ENCODE peak calls at places on chromosomes 13 and 19, in seven cellular contexts. Z is K562; B is aorta; O is effector memory CD4-positive, alpha-beta T cell; Q is HepG2; S is transverse colon; R is PC-3. P is an unnamed sample.

GRCh38 chr13:26247011-26247410 is 6.9 kb upstream of the CDK8 start:
- DNase-seq in Z (no peak), R (no peak), B (no peak), S (no peak), Q (no peak), O (no peak), P (no peak)

GRCh38 chr13:94595006-94595942 is 678 bp downstream of the TGDS start:
- DNase-seq in S (peak; percentile 29), R (peak; percentile 12), Z (peak; percentile 30), O (peak; percentile 2), B (peak; percentile 70), Q (no peak), P (peak; percentile 36)

GRCh38 chr19:34274284-34274826 is 20.0 kb downstream of the GARRE1 start:
- DNase-seq in O (no peak), R (no peak), S (no peak), Q (no peak), B (no peak), Z (no peak), P (no peak)

GRCh38 chr19:12788682-12789097 is 2.6 kb upstream of the JUNB start:
- DNase-seq in B (peak; percentile 94), R (peak; percentile 63), Q (peak; percentile 41), S (peak; percentile 89), Z (peak; percentile 79), O (peak; percentile 51), P (peak; percentile 88)

GRCh38 chr19:54790711-54791110 is 12.7 kb upstream of the KIR2DL4 start:
- DNase-seq in Z (no peak), O (no peak), B (no peak), S (no peak), R (no peak), Q (no peak), P (no peak)

GRCh38 chr13:52651880-52652169 is 811 bp upstream of the SUGT1 start:
- DNase-seq in Z (no peak), B (no peak), R (no peak), Q (no peak), O (no peak), S (no peak), P (no peak)

GRCh38 chr13:39506559-39507390 is 96.2 kb downstream of the LHFPL6 start:
- DNase-seq in Q (no peak), R (peak; percentile 29), S (no peak), B (no peak), Z (no peak), O (no peak), P (no peak)

GRCh38 chr13:114285166-114285808 is 3.9 kb downstream of the UPF3A start:
- DNase-seq in O (no peak), S (no peak), Z (no peak), Q (no peak), R (peak; percentile 33), B (no peak), P (no peak)

GRCh38 chr19:58516964-58517833 is 2.4 kb downstream of the ZBTB45 start:
- DNase-seq in B (no peak), S (no peak), Q (no peak), O (no peak), R (no peak), Z (no peak), P (peak; percentile 67)

GRCh38 chr19:8004723-8005513 is 523 bp downstream of the ELAVL1 start:
- DNase-seq in R (peak; percentile 19), Z (peak; percentile 38), O (peak; percentile 6), S (no peak), Q (no peak), B (no peak), P (peak; percentile 84)

GRCh38 chr13:66224644-66225043 is 1005.5 kb downstream of the PCDH9 start:
- DNase-seq in Z (no peak), S (no peak), Q (no peak), O (no peak), B (no peak), R (no peak), P (peak; percentile 26)

GRCh38 chr19:18232540-18233223 is 6.4 kb upstream of the PDE4C start:
- DNase-seq in Z (peak; percentile 74), O (no peak), R (no peak), Q (no peak), B (no peak), S (no peak), P (peak; percentile 95)

GRCh38 chr19:15316498-15316897 is 15.8 kb downstream of the BRD4 start:
- DNase-seq in Z (no peak), B (no peak), Q (no peak), R (no peak), O (no peak), S (no peak), P (no peak)

GRCh38 chr19:15913830-15914229 is 16.0 kb upstream of the CYP4F2 start:
- DNase-seq in Q (no peak), S (no peak), R (no peak), Z (no peak), B (no peak), O (no peak), P (no peak)

GRCh38 chr13:94559201-94559795 is 36.7 kb downstream of the TGDS start:
- DNase-seq in O (no peak), Q (no peak), B (no peak), R (no peak), Z (no peak), S (no peak), P (no peak)

GRCh38 chr19:38653028-38653571 is 5.7 kb downstream of the ACTN4 start:
- DNase-seq in O (no peak), B (no peak), Z (no peak), R (no peak), Q (peak; percentile 85), S (peak; percentile 78), P (no peak)
- H3K4me3 ChIP-seq in O (no peak overlapping the region), B (no peak overlapping the region), Z (no peak overlapping the region), R (peak overlapping the region; percentile 40), Q (peak overlapping the region; percentile 49), S (peak overlapping the region; percentile 19), P (no peak overlapping the region)

DNA sequence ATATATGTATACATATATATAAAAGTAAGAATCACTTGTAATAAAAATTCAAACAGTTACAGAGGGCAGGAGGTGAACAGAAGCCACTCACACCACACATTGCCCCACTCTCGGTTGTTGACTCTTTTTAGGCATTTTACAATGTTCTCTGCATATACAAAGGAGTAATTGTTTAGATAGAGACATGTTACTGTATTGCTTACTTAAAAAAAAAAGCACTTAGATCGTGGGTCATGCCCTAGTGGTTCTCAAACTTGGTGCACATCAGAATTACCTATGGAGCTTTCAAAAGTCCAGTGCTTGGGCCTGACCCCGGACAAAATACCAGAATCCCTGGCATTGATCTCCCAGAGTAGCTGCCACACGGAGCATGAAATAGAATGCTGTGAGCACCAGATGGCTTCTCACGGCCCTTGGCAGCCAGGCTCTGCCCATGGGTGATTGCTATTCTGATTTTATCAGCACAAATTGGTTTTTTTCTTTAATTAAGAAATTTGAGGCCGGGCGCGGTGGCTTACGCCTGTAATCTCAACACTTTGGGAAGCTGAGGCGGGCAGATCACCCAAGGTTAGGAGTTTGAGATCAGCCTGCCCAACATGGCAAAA is 20.0 kb downstream of the ACP7 start:
- DNase-seq in S (no peak), Q (peak; percentile 42), R (no peak), Z (no peak), B (no peak), O (no peak), P (no peak)
- H3K27me3 ChIP-seq in S (peaks cover 18% of the 10 kb centered on the region), Q (no peaks in the 10 kb centered on the region), R (no peaks in the 10 kb centered on the region), Z (peaks cover 39% of the 10 kb centered on the region), B (no peaks in the 10 kb centered on the region), O (no peaks in the 10 kb centered on the region), P (no peaks in the 10 kb centered on the region)

DNA sequence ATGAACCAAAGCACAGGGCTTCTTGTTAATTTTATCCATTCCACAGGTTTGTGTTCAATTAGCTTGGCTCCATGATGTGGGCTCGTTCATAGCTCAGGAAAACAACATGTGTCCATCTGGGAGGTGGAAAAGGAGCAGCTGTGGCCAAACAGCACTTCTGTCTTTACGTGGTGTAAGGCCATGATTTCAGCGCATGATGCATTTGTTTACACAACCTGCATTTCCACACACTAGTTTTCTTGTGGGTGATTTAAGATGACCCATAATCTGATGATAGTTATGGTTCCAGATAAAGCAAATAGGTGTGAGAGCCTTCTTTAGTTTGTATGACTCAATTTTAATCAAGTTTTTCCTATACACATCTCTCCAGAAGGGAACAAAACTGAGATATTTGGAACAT is 101.7 kb downstream of the TNFRSF19 start:
- DNase-seq in S (no peak), Z (no peak), O (no peak), Q (no peak), B (no peak), R (peak; percentile 43), P (no peak)
- H3K36me3 ChIP-seq in S (no peaks in the 10 kb centered on the region), Z (no peaks in the 10 kb centered on the region), O (no peaks in the 10 kb centered on the region), Q (peaks cover 18% of the 10 kb centered on the region), B (no peaks in the 10 kb centered on the region), R (no peaks in the 10 kb centered on the region), P (no peaks in the 10 kb centered on the region)

DNA sequence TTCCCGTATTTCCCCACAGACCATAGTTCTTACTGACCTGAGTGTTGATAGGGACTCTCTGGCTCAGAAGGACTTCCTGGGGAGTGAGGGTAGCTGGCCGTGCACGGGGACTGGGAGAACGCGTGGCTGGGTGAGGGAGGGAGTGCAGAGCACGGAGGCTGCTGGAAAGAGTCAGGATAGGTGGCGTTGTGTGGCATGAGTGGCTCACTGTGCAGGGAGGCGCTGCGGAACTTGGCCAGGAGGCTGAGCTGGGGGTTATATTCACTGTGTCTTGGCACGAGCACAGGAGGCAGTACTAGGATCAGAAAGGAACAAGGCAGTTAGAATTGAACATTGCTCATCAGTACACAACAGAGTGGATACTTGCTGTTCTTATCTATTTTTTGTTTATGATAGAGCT is 47.4 kb downstream of the SMAD9 start:
- DNase-seq in B (no peak), Z (no peak), O (no peak), Q (no peak), S (peak; percentile 26), R (no peak), P (peak; percentile 43)
- H3K4me3 ChIP-seq in B (no peak overlapping the region), Z (no peak overlapping the region), O (no peak overlapping the region), Q (no peak overlapping the region), S (no peak overlapping the region), R (no peak overlapping the region), P (no peak overlapping the region)

GRCh38 chr19:51136891-51137551 is 5.1 kb upstream of the SIGLEC7 start:
- DNase-seq in R (no peak), Q (no peak), S (no peak), B (no peak), O (no peak), Z (peak; percentile 28), P (no peak)

GRCh38 chr19:51137812-51138425 is 4.2 kb upstream of the SIGLEC7 start:
- DNase-seq in B (peak; percentile 52), R (no peak), Z (no peak), O (no peak), S (no peak), Q (no peak), P (no peak)

GRCh38 chr19:51139299-51140018 is 2.6 kb upstream of the SIGLEC7 start:
- DNase-seq in B (no peak), S (no peak), Q (no peak), O (no peak), Z (no peak), R (no peak), P (no peak)

GRCh38 chr19:51140441-51140840 is 1.7 kb upstream of the SIGLEC7 start:
- DNase-seq in Z (no peak), B (no peak), R (no peak), O (no peak), S (no peak), Q (no peak), P (peak; percentile 86)

DNA sequence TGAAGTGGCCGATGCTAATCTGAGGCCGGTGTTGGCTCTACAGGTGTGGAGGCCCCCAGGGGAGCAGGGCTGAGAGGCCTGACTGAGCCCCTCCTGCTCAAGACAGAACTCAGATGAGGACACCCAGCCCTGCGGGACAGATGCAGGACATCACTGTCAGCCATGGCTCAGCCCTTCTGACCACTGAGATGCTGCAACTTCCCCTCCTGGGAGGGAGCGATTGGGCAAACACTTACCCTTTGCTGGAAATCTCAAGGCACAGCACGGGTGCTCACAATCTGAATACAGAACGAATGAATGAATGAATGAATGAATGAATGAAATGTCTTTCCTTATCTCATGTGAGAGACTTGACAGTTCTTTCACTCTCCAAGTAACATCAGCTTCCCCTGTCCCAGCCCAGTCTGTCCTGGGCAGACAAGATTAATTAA is 3.5 kb upstream of the SIGLEC7 start:
- DNase-seq in O (no peak), Q (no peak), R (no peak), S (peak; percentile 24), B (no peak), Z (no peak), P (no peak)
- H3K27me3 ChIP-seq in O (no peaks in the 10 kb centered on the region), Q (peaks cover 54% of the 10 kb centered on the region), R (peaks cover 88% of the 10 kb centered on the region), S (peaks cover 14% of the 10 kb centered on the region), B (no peaks in the 10 kb centered on the region), Z (peaks cover 38% of the 10 kb centered on the region), P (no peaks in the 10 kb centered on the region)

P was measured in H7.